ENCODE peak calls at places on chromosomes 2 and 18, in six cellular contexts. Q, G, A, K, O and U are unnamed samples.
A peak's percentile ranks its signal among the peaks of the same experiment; 100 is the strongest.

GRCh38 chr2:121387591-121388325 is 102.8 kb upstream of the TFCP2L1 start:
- DNase-seq in Q (no peak), G (no peak), A (no peak), K (no peak), O (no peak), U (no peak)

GRCh38 chr18:64966667-64967066 is 784.1 kb upstream of the CDH7 start:
- DNase-seq in Q (no peak), G (no peak), A (no peak), K (no peak), O (no peak), U (no peak)

GRCh38 chr2:177165731-177166711 is 46.6 kb upstream of the HNRNPA3 start:
- DNase-seq in Q (no peak), G (no peak), A (peak; percentile 22), K (no peak), O (no peak), U (peak; percentile 17)

GRCh38 chr2:159476329-159476728 is 140.0 kb downstream of the BAZ2B start:
- DNase-seq in Q (no peak), G (no peak), A (no peak), K (no peak), O (no peak), U (no peak)

GRCh38 chr2:74747411-74748080 is 86.4 kb upstream of the HK2 start:
- DNase-seq in Q (no peak), G (no peak), A (no peak), K (no peak), O (no peak), U (no peak)

GRCh38 chr2:20400787-20401494 is 45.9 kb upstream of the RHOB start:
- DNase-seq in Q (no peak), G (no peak), A (no peak), K (no peak), O (no peak), U (no peak)

GRCh38 chr2:145304501-145304900 is 784.6 kb upstream of the ZEB2 start:
- DNase-seq in Q (no peak), G (no peak), A (no peak), K (no peak), O (no peak), U (no peak)

GRCh38 chr2:11941201-11942041 is 195.0 kb downstream of the LPIN1 start:
- DNase-seq in Q (no peak), G (no peak), A (no peak), K (no peak), O (no peak), U (no peak)

GRCh38 chr2:202135111-202135874 is 62.2 kb downstream of the KIAA2012 start:
- DNase-seq in Q (no peak), G (no peak), A (peak; percentile 75), K (no peak), O (no peak), U (peak; percentile 47)

GRCh38 chr18:26746284-26747130 is 119.0 kb downstream of the AQP4 start:
- DNase-seq in Q (no peak), G (no peak), A (no peak), K (no peak), O (no peak), U (no peak)

GRCh38 chr18:34787931-34788532 is 77.9 kb downstream of the DTNA start:
- DNase-seq in Q (no peak), G (peak; percentile 59), A (peak; percentile 23), K (no peak), O (peak; percentile 57), U (peak; percentile 49)

GRCh38 chr2:233795735-233796171 is 17.6 kb downstream of the MROH2A start:
- DNase-seq in Q (peak; percentile 49), G (no peak), A (no peak), K (peak; percentile 35), O (no peak), U (no peak)

GRCh38 chr2:54570925-54571694 is 115.0 kb downstream of the SPTBN1 start:
- DNase-seq in Q (peak; percentile 86), G (no peak), A (peak; percentile 78), K (no peak), O (no peak), U (peak; percentile 47)

GRCh38 chr18:61189376-61189775 is 143.9 kb upstream of the CDH20 start:
- DNase-seq in Q (no peak), G (no peak), A (no peak), K (no peak), O (no peak), U (no peak)

DNA sequence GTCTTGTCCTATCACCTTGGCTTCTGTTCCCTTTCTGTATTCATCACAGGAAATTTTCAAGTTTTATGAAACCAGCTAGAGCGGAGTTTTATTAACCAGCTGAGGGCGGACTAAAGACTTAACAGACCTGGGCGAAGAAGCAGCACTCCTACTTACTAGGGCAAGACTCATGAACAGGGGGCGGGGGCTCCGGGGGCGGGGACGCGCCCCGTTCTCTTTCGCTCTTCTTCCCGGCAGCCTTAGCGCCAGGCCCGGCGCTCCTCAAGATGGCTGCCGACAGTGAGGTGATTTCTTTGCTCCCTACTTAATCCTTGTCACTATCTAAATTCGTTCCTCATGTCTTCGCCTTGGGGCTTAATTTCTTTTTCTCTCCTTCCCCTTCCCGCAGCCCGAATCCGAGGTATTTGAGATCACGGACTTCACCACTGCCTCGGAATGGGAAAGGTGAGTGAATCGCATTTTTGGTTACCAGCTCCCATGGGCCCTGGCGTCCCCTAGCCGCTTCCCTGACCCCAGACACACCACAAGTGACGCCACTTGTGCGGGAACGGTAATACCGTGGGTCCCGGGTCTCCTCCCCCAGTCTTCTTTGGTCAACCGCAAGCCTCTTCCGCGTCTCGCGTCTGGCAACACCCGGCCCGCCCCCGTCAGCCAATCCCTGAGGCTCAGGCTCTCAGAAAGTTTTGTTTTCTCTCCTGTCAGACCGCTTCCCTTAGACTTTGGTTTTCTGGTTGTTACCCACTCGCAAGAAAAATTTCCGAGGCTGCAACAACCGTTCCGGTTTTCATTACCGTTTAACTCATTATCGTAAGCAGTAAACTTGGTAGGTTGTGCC is at the start of gene RAB3GAP1:
- DNase-seq in Q (peak; percentile 95), G (peak; percentile 48), A (peak; percentile 86), K (peak; percentile 85), O (peak; percentile 69), U (peak; percentile 83)
- TF ChIP-seq POLR2A in Q (no peak), G (peak; percentile 85), A (peak; percentile 81), K (peak; percentile 47), O (peak; percentile 40), U (peak; percentile 84)

GRCh38 chr2:219514196-219514761 is at the start of gene ASIC4:
- DNase-seq in Q (no peak), G (no peak), A (no peak), K (no peak), O (no peak), U (no peak)
- H3K4me3 ChIP-seq in Q (no peak within 1 kb of the TSS), G (no peak within 1 kb of the TSS), A (no peak within 1 kb of the TSS), K (no peak within 1 kb of the TSS), O (no peak within 1 kb of the TSS), U (no peak within 1 kb of the TSS)

GRCh38 chr2:64212801-64213321 is 68.6 kb upstream of the PELI1 start:
- DNase-seq in Q (no peak), G (no peak), A (no peak), K (no peak), O (no peak), U (no peak)
- H3K4me1 ChIP-seq in Q (peaks cover 50% of the 10 kb centered on the region), G (no peaks in the 10 kb centered on the region), A (peaks cover 48% of the 10 kb centered on the region), K (peaks cover 20% of the 10 kb centered on the region), O (no peaks in the 10 kb centered on the region), U (peaks cover 10% of the 10 kb centered on the region)

GRCh38 chr2:43176449-43176848 is 50.0 kb downstream of the ZFP36L2 start:
- DNase-seq in Q (no peak), G (no peak), A (no peak), K (no peak), O (no peak), U (no peak)

GRCh38 chr2:43180901-43181300 is 45.5 kb downstream of the ZFP36L2 start:
- DNase-seq in Q (no peak), G (no peak), A (no peak), K (no peak), O (no peak), U (no peak)

GRCh38 chr2:43178055-43178598 is 48.3 kb downstream of the ZFP36L2 start:
- DNase-seq in Q (no peak), G (no peak), A (peak; percentile 21), K (no peak), O (no peak), U (peak; percentile 65)

GRCh38 chr2:43179947-43180346 is 46.5 kb downstream of the ZFP36L2 start:
- DNase-seq in Q (no peak), G (no peak), A (no peak), K (no peak), O (no peak), U (no peak)

DNA sequence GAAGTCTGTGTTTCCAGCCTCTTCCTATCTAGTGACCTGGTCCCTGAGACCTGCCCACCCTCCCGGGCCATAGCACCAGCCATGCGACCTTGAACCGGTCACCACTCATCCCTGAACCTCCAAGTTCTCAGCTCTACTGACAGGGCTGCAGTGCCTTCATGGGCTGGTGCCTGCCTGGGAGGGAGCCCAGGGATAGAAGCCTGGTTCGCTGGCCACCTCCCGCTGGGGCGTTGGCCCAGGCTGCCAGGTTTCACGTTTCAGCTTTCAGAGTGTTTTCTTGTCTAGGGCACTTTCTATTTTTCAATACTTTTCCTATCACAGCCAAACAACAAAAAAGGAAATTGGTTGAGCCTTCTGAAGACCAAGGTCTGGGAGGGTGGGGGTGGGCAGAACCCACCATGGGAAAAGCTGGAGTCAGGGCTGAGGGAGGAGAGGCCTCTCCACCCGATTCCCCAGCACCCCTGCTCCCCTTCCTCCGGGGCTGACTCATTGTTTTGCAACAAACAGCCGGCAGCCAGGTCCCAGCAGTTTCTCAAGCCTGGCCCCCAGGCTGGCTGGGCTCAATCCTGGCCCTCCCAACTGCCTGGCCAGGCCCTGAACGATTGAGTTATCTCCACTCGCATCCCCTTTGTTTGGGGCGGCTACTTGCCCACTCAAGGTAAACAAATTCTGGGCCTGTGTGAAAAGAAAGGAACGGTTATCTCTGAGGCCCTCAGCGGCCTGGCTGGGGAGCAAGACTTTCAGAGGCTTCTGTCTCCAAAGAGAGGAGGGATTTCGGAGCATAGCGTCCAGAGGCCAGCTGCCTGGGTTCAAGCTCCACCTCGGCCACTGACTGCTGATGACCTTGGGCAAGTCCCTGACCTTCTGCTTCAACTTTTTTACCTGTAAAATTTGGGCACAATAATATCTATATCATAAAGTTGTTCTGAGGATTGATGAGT is 47.5 kb downstream of the ZFP36L2 start:
- DNase-seq in Q (peak; percentile 89), G (peak; percentile 64), A (peak; percentile 78), K (peak; percentile 77), O (peak; percentile 81), U (peak; percentile 82)
- TF ChIP-seq POLR2A in Q (no peak), G (no peak), A (no peak), K (no peak), O (peak; percentile 40), U (peak; percentile 68)

GRCh38 chr18:74396252-74397204 is 60.6 kb downstream of the DIPK1C start:
- DNase-seq in Q (no peak), G (no peak), A (no peak), K (no peak), O (no peak), U (no peak)
- H3K4me3 ChIP-seq in Q (no peak overlapping the region), G (no peak overlapping the region), A (no peak overlapping the region), K (no peak overlapping the region), O (no peak overlapping the region), U (no peak overlapping the region)